ENCODE peak calls at places on chromosomes 6 and 20, in seven cellular contexts. B is A549, J is fibroblast of mammary gland, X is neural crest cell, O is AG08396, N is WERI-Rb-1, H is endodermal cell. Z is an unnamed sample.

GRCh38 chr6:33732385-33732784 is 14.3 kb downstream of the IP6K3 start:
- DNase-seq in B (no peak), J (no peak), X (no peak), O (no peak), N (peak), H (no peak), Z (no peak)

GRCh38 chr6:73562557-73562956 is 41.7 kb upstream of the EEF1A1 start:
- DNase-seq in B (no peak), J (no peak), X (no peak), O (no peak), N (no peak), H (no peak), Z (no peak)

GRCh38 chr6:34189806-34190503 is 44.1 kb upstream of the GRM4 start:
- DNase-seq in B (no peak), J (no peak), X (no peak), O (peak), N (no peak), H (no peak), Z (no peak)

GRCh38 chr20:13220194-13220856 is 749 bp upstream of the ISM1 start:
- DNase-seq in B (peak), J (peak), X (peak), O (peak), N (peak), H (peak), Z (peak)

GRCh38 chr20:44704551-44704971 is 10.6 kb upstream of the CCN5 start:
- DNase-seq in B (no peak), J (peak), X (no peak), O (no peak), N (no peak), H (no peak), Z (no peak)

GRCh38 chr20:24747881-24748595 is 201.0 kb upstream of the CST7 start:
- DNase-seq in B (no peak), J (no peak), X (no peak), O (no peak), N (no peak), H (peak), Z (no peak)

GRCh38 chr20:44494266-44494665 is 18.6 kb downstream of the TTPAL start:
- DNase-seq in B (no peak), J (peak), X (no peak), O (peak), N (no peak), H (no peak), Z (no peak)

GRCh38 chr6:145148392-145149175 is 586.7 kb downstream of the EPM2A start:
- DNase-seq in B (peak), J (peak), X (no peak), O (peak), N (no peak), H (no peak), Z (peak)

GRCh38 chr20:12695937-12696336 is 312.8 kb upstream of the SPTLC3 start:
- DNase-seq in B (no peak), J (no peak), X (no peak), O (no peak), N (no peak), H (peak), Z (no peak)

Z was measured in ELF-1.